ENCODE peak calls at places on chromosome 1, in seven cellular contexts. One of them, this sample, is unnamed.

GRCh38 chr1:47699492-47700220 is 261.8 kb downstream of the FOXD2 start:
- DNase-seq in naive thymus-derived CD4-positive, alpha-beta T cell: no peak
- DNase-seq in brain microvascular endothelial cell: no peak
- DNase-seq in transverse colon: no peak
- DNase-seq in endothelial cell of umbilical vein: no peak
- DNase-seq in mammary epithelial cell: no peak
- DNase-seq in OCI-LY7: no peak
- DNase-seq in this sample: no peak

GRCh38 chr1:85654066-85654782 is 54.0 kb downstream of the ZNHIT6 start:
- DNase-seq in endothelial cell of umbilical vein: peak
- DNase-seq in brain microvascular endothelial cell: peak
- DNase-seq in transverse colon: no peak
- DNase-seq in OCI-LY7: no peak
- DNase-seq in naive thymus-derived CD4-positive, alpha-beta T cell: no peak
- DNase-seq in mammary epithelial cell: peak
- DNase-seq in this sample: no peak

GRCh38 chr1:94012686-94013330 is 103.6 kb upstream of the GCLM start:
- DNase-seq in brain microvascular endothelial cell: no peak
- DNase-seq in mammary epithelial cell: no peak
- DNase-seq in naive thymus-derived CD4-positive, alpha-beta T cell: no peak
- DNase-seq in transverse colon: no peak
- DNase-seq in endothelial cell of umbilical vein: no peak
- DNase-seq in OCI-LY7: no peak
- DNase-seq in this sample: no peak

GRCh38 chr1:152486400-152487006 is 24.1 kb upstream of the LCE5A start:
- DNase-seq in mammary epithelial cell: no peak
- DNase-seq in transverse colon: no peak
- DNase-seq in naive thymus-derived CD4-positive, alpha-beta T cell: no peak
- DNase-seq in OCI-LY7: peak
- DNase-seq in brain microvascular endothelial cell: no peak
- DNase-seq in endothelial cell of umbilical vein: no peak
- DNase-seq in this sample: no peak

GRCh38 chr1:206952182-206952581 is 5.9 kb upstream of the PIGR start:
- DNase-seq in endothelial cell of umbilical vein: no peak
- DNase-seq in OCI-LY7: no peak
- DNase-seq in mammary epithelial cell: peak
- DNase-seq in brain microvascular endothelial cell: no peak
- DNase-seq in naive thymus-derived CD4-positive, alpha-beta T cell: no peak
- DNase-seq in transverse colon: no peak
- DNase-seq in this sample: no peak

GRCh38 chr1:44284184-44284583 is 70.9 kb downstream of the ERI3 start:
- DNase-seq in endothelial cell of umbilical vein: no peak
- DNase-seq in transverse colon: no peak
- DNase-seq in OCI-LY7: no peak
- DNase-seq in mammary epithelial cell: no peak
- DNase-seq in brain microvascular endothelial cell: no peak
- DNase-seq in naive thymus-derived CD4-positive, alpha-beta T cell: no peak
- DNase-seq in this sample: no peak

GRCh38 chr1:4034318-4034887 is 134.3 kb upstream of the C1orf174 start:
- DNase-seq in naive thymus-derived CD4-positive, alpha-beta T cell: no peak
- DNase-seq in OCI-LY7: peak
- DNase-seq in endothelial cell of umbilical vein: no peak
- DNase-seq in brain microvascular endothelial cell: no peak
- DNase-seq in transverse colon: no peak
- DNase-seq in mammary epithelial cell: no peak
- DNase-seq in this sample: no peak

GRCh38 chr1:70034403-70034802 is 171.0 kb downstream of the LRRC40 start:
- DNase-seq in mammary epithelial cell: peak
- DNase-seq in transverse colon: no peak
- DNase-seq in naive thymus-derived CD4-positive, alpha-beta T cell: no peak
- DNase-seq in OCI-LY7: peak
- DNase-seq in brain microvascular endothelial cell: peak
- DNase-seq in endothelial cell of umbilical vein: peak
- DNase-seq in this sample: no peak

GRCh38 chr1:78176448-78176847 is 130.7 kb downstream of the GIPC2 start:
- DNase-seq in OCI-LY7: no peak
- DNase-seq in brain microvascular endothelial cell: peak
- DNase-seq in endothelial cell of umbilical vein: no peak
- DNase-seq in mammary epithelial cell: peak
- DNase-seq in transverse colon: peak
- DNase-seq in naive thymus-derived CD4-positive, alpha-beta T cell: no peak
- DNase-seq in this sample: no peak

GRCh38 chr1:51998701-51999100 is 8.2 kb upstream of the RAB3B start:
- DNase-seq in mammary epithelial cell: peak
- DNase-seq in brain microvascular endothelial cell: no peak
- DNase-seq in naive thymus-derived CD4-positive, alpha-beta T cell: no peak
- DNase-seq in transverse colon: no peak
- DNase-seq in OCI-LY7: no peak
- DNase-seq in endothelial cell of umbilical vein: no peak
- DNase-seq in this sample: no peak

GRCh38 chr1:19206947-19207346 is 3.1 kb downstream of the UBR4 start:
- DNase-seq in OCI-LY7: no peak
- DNase-seq in naive thymus-derived CD4-positive, alpha-beta T cell: no peak
- DNase-seq in mammary epithelial cell: no peak
- DNase-seq in transverse colon: no peak
- DNase-seq in endothelial cell of umbilical vein: peak
- DNase-seq in brain microvascular endothelial cell: no peak
- DNase-seq in this sample: no peak

GRCh38 chr1:152029144-152029936 is 7.5 kb downstream of the S100A11 start:
- DNase-seq in brain microvascular endothelial cell: peak
- DNase-seq in endothelial cell of umbilical vein: no peak
- DNase-seq in mammary epithelial cell: peak
- DNase-seq in OCI-LY7: peak
- DNase-seq in naive thymus-derived CD4-positive, alpha-beta T cell: no peak
- DNase-seq in transverse colon: no peak
- DNase-seq in this sample: no peak

DNA sequence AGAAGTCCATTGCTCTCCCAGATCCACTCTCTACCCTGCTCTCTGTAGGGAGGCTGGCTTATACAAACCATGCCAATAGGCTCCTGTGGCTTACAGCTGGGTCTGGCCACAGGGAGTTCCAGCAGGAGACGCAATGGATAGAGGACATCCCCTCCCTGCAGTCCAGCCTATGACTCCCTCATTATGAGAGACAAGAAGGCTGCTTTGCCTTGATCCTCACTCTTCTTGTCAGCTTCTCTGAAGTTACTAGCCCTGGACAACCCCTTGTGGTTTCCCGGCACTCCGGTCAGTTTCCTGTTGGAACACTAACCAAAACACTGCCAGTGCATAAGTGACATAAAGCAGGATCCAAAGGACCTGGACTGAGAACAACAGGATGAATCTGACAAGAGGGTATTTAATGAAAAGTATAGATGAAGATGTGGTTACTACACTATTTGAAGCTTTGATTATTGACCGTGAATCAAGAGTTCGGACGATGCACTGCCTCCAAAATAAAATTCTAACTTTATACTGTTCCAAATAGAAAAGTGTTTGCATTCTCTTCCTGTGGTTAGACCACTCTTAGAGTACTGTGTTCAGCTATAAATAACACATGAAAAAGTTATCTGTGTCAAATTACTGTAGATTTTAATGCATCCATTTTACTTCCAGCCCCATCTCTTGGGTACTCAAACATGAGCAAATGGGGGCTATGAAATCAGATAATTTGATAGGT is 32.7 kb upstream of the ZNF326 start:
- DNase-seq in OCI-LY7: no peak
- DNase-seq in transverse colon: no peak
- DNase-seq in naive thymus-derived CD4-positive, alpha-beta T cell: no peak
- DNase-seq in mammary epithelial cell: no peak
- DNase-seq in endothelial cell of umbilical vein: peak
- DNase-seq in brain microvascular endothelial cell: peak
- DNase-seq in this sample: no peak
- H3K27ac ChIP-seq in OCI-LY7: no peak
- H3K27ac ChIP-seq in transverse colon: no peak
- H3K27ac ChIP-seq in naive thymus-derived CD4-positive, alpha-beta T cell: no peak
- H3K27ac ChIP-seq in mammary epithelial cell: no peak
- H3K27ac ChIP-seq in endothelial cell of umbilical vein: no peak
- H3K27ac ChIP-seq in brain microvascular endothelial cell: peak
- H3K27ac ChIP-seq in this sample: no peak

DNA sequence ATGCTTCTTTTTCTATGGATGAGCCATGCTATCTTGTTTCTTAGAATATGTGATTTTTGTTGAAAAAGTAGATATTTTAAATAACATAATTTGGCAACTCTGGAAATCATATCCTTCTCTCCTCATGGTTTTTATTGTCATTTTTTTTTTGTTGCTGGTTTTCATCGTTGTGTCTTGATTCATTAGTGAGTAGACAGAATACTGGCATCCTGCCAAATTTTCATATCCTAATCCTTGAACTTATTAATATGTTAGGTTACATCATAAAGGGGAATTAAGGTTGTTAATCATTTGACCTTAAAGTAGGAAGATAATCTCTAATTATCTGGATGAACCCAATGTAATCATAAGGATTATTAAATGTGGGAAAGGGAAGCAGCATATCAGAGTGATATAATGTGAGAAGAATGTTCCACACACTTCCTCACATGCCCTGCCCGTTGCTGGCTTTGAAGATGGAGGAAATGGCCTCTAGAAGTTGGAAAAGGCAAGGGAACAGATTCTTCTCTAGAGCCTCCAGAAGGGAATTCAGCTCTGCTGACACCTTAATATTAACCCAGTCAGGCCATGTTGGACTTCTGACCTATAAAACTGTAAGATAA is 299.7 kb downstream of the HMCN1 start:
- DNase-seq in mammary epithelial cell: peak
- DNase-seq in brain microvascular endothelial cell: peak
- DNase-seq in OCI-LY7: no peak
- DNase-seq in transverse colon: no peak
- DNase-seq in endothelial cell of umbilical vein: peak
- DNase-seq in naive thymus-derived CD4-positive, alpha-beta T cell: no peak
- DNase-seq in this sample: no peak
- H3K27ac ChIP-seq in mammary epithelial cell: no peak
- H3K27ac ChIP-seq in brain microvascular endothelial cell: no peak
- H3K27ac ChIP-seq in OCI-LY7: no peak
- H3K27ac ChIP-seq in transverse colon: no peak
- H3K27ac ChIP-seq in endothelial cell of umbilical vein: no peak
- H3K27ac ChIP-seq in naive thymus-derived CD4-positive, alpha-beta T cell: no peak
- H3K27ac ChIP-seq in this sample: no peak

DNA sequence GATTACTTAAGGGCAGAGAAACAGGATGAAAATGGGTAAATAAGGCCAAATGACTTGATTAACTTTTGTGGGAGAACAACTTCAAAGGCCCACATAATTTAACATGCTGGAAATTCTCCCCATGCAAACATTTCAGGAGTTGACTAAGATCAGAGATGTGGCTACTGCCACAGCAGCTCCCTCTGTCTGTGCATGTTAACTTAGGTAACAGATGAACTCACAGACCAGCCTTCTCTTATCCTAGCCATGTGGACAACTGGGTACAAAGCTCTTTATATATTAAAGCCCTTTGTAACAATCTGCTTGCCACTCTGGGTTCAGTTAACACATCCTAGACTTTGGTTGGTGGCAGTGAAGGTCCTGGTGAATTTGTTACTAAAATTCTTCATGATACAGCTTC is 33.2 kb downstream of the BEND5 start:
- DNase-seq in mammary epithelial cell: no peak
- DNase-seq in endothelial cell of umbilical vein: no peak
- DNase-seq in transverse colon: no peak
- DNase-seq in OCI-LY7: no peak
- DNase-seq in naive thymus-derived CD4-positive, alpha-beta T cell: no peak
- DNase-seq in brain microvascular endothelial cell: no peak
- DNase-seq in this sample: no peak
- H3K27ac ChIP-seq in mammary epithelial cell: no peak
- H3K27ac ChIP-seq in endothelial cell of umbilical vein: no peak
- H3K27ac ChIP-seq in transverse colon: no peak
- H3K27ac ChIP-seq in OCI-LY7: no peak
- H3K27ac ChIP-seq in naive thymus-derived CD4-positive, alpha-beta T cell: no peak
- H3K27ac ChIP-seq in brain microvascular endothelial cell: no peak
- H3K27ac ChIP-seq in this sample: no peak

GRCh38 chr1:77016371-77016770 is 149.1 kb downstream of the ST6GALNAC5 start:
- DNase-seq in transverse colon: no peak
- DNase-seq in OCI-LY7: no peak
- DNase-seq in mammary epithelial cell: no peak
- DNase-seq in brain microvascular endothelial cell: no peak
- DNase-seq in naive thymus-derived CD4-positive, alpha-beta T cell: no peak
- DNase-seq in endothelial cell of umbilical vein: no peak
- DNase-seq in this sample: no peak

GRCh38 chr1:77010937-77011336 is 143.7 kb downstream of the ST6GALNAC5 start:
- DNase-seq in OCI-LY7: no peak
- DNase-seq in brain microvascular endothelial cell: no peak
- DNase-seq in mammary epithelial cell: no peak
- DNase-seq in endothelial cell of umbilical vein: no peak
- DNase-seq in transverse colon: no peak
- DNase-seq in naive thymus-derived CD4-positive, alpha-beta T cell: no peak
- DNase-seq in this sample: no peak

GRCh38 chr1:77014396-77014795 is 147.1 kb downstream of the ST6GALNAC5 start:
- DNase-seq in brain microvascular endothelial cell: no peak
- DNase-seq in mammary epithelial cell: no peak
- DNase-seq in transverse colon: no peak
- DNase-seq in OCI-LY7: no peak
- DNase-seq in endothelial cell of umbilical vein: no peak
- DNase-seq in naive thymus-derived CD4-positive, alpha-beta T cell: no peak
- DNase-seq in this sample: no peak

GRCh38 chr1:77018386-77019156 is 151.3 kb downstream of the ST6GALNAC5 start:
- DNase-seq in naive thymus-derived CD4-positive, alpha-beta T cell: no peak
- DNase-seq in brain microvascular endothelial cell: no peak
- DNase-seq in endothelial cell of umbilical vein: no peak
- DNase-seq in OCI-LY7: no peak
- DNase-seq in mammary epithelial cell: no peak
- DNase-seq in transverse colon: no peak
- DNase-seq in this sample: no peak

DNA sequence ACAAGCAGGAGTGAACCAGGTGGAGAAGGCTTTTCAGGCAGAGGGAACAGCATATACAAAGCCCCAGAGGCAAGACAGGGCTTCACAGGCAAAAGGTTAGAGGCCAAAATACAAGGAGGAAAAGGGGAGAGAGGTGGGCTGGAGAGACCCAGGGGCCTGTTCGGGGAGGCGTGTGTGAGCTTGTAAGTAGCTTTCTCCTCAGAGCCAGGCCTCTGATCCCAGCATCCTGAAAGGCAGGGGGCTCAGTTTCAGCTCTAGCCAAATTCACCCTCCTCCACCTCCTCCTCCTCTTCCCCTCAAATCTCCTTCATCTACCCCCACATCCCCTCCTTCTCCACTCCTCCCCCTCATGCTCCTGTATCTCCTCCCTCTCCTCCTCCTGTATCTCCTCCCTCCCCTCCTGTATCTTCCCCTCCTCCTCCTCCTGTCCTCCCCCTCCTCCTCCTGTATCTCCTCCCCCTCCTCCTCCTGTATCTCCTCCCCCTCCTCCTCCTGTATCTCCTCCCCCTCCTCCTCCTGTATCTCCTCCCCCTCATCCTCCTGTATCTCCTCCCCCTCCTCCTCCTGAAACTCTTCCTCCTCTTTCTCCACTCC is 148.6 kb downstream of the ST6GALNAC5 start:
- DNase-seq in brain microvascular endothelial cell: no peak
- DNase-seq in transverse colon: no peak
- DNase-seq in mammary epithelial cell: no peak
- DNase-seq in naive thymus-derived CD4-positive, alpha-beta T cell: no peak
- DNase-seq in endothelial cell of umbilical vein: no peak
- DNase-seq in OCI-LY7: no peak
- DNase-seq in this sample: no peak
- H3K27ac ChIP-seq in brain microvascular endothelial cell: no peak
- H3K27ac ChIP-seq in transverse colon: no peak
- H3K27ac ChIP-seq in mammary epithelial cell: no peak
- H3K27ac ChIP-seq in naive thymus-derived CD4-positive, alpha-beta T cell: no peak
- H3K27ac ChIP-seq in endothelial cell of umbilical vein: no peak
- H3K27ac ChIP-seq in OCI-LY7: no peak
- H3K27ac ChIP-seq in this sample: no peak

DNA sequence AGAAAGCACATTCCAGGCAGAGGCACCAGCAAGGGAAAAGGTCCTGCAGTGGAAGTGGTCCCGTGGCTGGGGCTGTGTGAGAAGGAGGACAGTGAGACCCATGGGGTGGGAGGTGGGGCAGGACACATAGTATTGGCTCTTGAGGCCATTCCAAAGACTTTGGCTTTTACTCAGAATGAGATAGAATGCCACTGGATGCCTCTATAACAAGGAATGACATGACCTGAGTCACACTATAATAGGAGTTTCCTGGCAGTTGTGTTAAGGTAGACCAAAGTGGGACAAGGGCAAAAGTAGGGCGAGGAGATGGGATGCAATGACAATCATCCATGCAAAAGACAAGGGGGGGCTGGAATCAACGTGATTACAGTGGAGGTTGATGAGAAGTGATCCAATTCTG is 24.7 kb upstream of the LAMC2 start:
- DNase-seq in mammary epithelial cell: peak
- DNase-seq in OCI-LY7: no peak
- DNase-seq in transverse colon: no peak
- DNase-seq in endothelial cell of umbilical vein: no peak
- DNase-seq in naive thymus-derived CD4-positive, alpha-beta T cell: no peak
- DNase-seq in brain microvascular endothelial cell: no peak
- DNase-seq in this sample: no peak
- H3K27ac ChIP-seq in mammary epithelial cell: peak
- H3K27ac ChIP-seq in OCI-LY7: no peak
- H3K27ac ChIP-seq in transverse colon: no peak
- H3K27ac ChIP-seq in endothelial cell of umbilical vein: no peak
- H3K27ac ChIP-seq in naive thymus-derived CD4-positive, alpha-beta T cell: no peak
- H3K27ac ChIP-seq in brain microvascular endothelial cell: no peak
- H3K27ac ChIP-seq in this sample: no peak